ENCODE peak calls at places on chromosome 20, in seven cellular contexts. Z is astrocyte of the spinal cord, E is spleen, J is IMR-90, W is breast epithelium, S is bronchial epithelial cell, B is WTC11. M is an unnamed sample.

GRCh38 chr20:58225490-58226200 is 2.8 kb downstream of the ANKRD60 start:
- DNase-seq in Z (no peak), J (no peak), E (no peak), S (no peak), W (no peak), B (no peak), M (no peak)

GRCh38 chr20:20051767-20052073 is 546 bp downstream of the CRNKL1 start:
- DNase-seq in W (no peak), Z (no peak), J (no peak), S (no peak), E (no peak), B (no peak), M (no peak)

GRCh38 chr20:62623488-62624324 is 18.6 kb upstream of the SLCO4A1 start:
- DNase-seq in B (peak; percentile 90), S (peak; percentile 84), Z (peak; percentile 72), J (peak; percentile 68), E (peak; percentile 99), W (peak; percentile 96), M (peak; percentile 23)

GRCh38 chr20:51562334-51563140 is 20.0 kb upstream of the NFATC2 start:
- DNase-seq in E (peak; percentile 77), B (peak; percentile 63), Z (peak; percentile 97), W (peak; percentile 84), S (peak; percentile 71), J (peak; percentile 95), M (peak; percentile 57)

GRCh38 chr20:58706975-58707681 is 14.5 kb downstream of the NPEPL1 start:
- DNase-seq in W (peak; percentile 13), B (peak; percentile 8), E (peak; percentile 64), Z (no peak), S (no peak), J (no peak), M (no peak)

GRCh38 chr20:46229478-46229877 is 78.8 kb downstream of the CDH22 start:
- DNase-seq in E (no peak), W (no peak), B (no peak), S (no peak), J (no peak), Z (no peak), M (no peak)

GRCh38 chr20:4519530-4519929 is 202.2 kb upstream of the PRND start:
- DNase-seq in W (no peak), B (peak; percentile 79), E (no peak), Z (no peak), S (peak; percentile 46), J (no peak), M (no peak)

GRCh38 chr20:64021124-64021975 is 14.6 kb upstream of the C20orf204 start:
- DNase-seq in W (no peak), Z (no peak), B (no peak), S (no peak), E (no peak), J (no peak), M (no peak)

GRCh38 chr20:12219798-12220197 is 302.1 kb downstream of the BTBD3 start:
- DNase-seq in S (no peak), J (no peak), Z (no peak), W (no peak), E (no peak), B (no peak), M (no peak)

GRCh38 chr20:43388267-43389081 is 69.2 kb upstream of the SRSF6 start:
- DNase-seq in E (no peak), W (peak; percentile 17), S (peak; percentile 5), J (peak; percentile 44), Z (no peak), B (no peak), M (no peak)

GRCh38 chr20:19427913-19428800 is 215.7 kb downstream of the SLC24A3 start:
- DNase-seq in W (no peak), E (no peak), Z (no peak), J (no peak), S (no peak), B (no peak), M (no peak)

GRCh38 chr20:62739581-62740285 is 31.1 kb downstream of the NTSR1 start:
- DNase-seq in W (no peak), Z (no peak), B (peak; percentile 13), E (peak; percentile 89), J (no peak), S (no peak), M (no peak)

GRCh38 chr20:58513580-58514285 is 1.5 kb downstream of the APCDD1L start:
- DNase-seq in J (no peak), E (no peak), Z (no peak), W (no peak), B (no peak), S (no peak), M (no peak)

GRCh38 chr20:37517371-37517748 is 3.7 kb upstream of the NNAT start:
- DNase-seq in E (no peak), S (no peak), Z (no peak), J (no peak), W (no peak), B (no peak), M (no peak)

GRCh38 chr20:63924241-63924640 is 29.3 kb downstream of the DNAJC5 start:
- DNase-seq in B (no peak), J (no peak), S (no peak), E (no peak), Z (no peak), W (no peak), M (no peak)

GRCh38 chr20:7113577-7114466 is 346.3 kb downstream of the BMP2 start:
- DNase-seq in W (no peak), E (no peak), Z (peak; percentile 57), J (peak; percentile 1), S (peak; percentile 51), B (peak; percentile 75), M (peak; percentile 57)

GRCh38 chr20:11777861-11778570 is 139.7 kb upstream of the BTBD3 start:
- DNase-seq in S (no peak), Z (peak; percentile 32), W (no peak), J (peak; percentile 40), E (no peak), B (no peak), M (no peak)

GRCh38 chr20:58140787-58141396 is 87.6 kb downstream of the ANKRD60 start:
- DNase-seq in B (no peak), E (no peak), S (no peak), W (peak; percentile 7), J (no peak), Z (no peak), M (no peak)

GRCh38 chr20:58389324-58389967 is 417 bp downstream of the VAPB start:
- DNase-seq in W (no peak), Z (peak; percentile 24), J (peak; percentile 32), E (no peak), B (peak; percentile 50), S (no peak), M (no peak)

GRCh38 chr20:8523684-8524083 is 391.6 kb downstream of the PLCB1 start:
- DNase-seq in B (peak; percentile 14), Z (no peak), S (no peak), J (peak; percentile 8), W (no peak), E (no peak), M (no peak)

GRCh38 chr20:31643522-31643921 is 5.8 kb downstream of the COX4I2 start:
- DNase-seq in E (no peak), W (no peak), B (no peak), S (no peak), Z (no peak), J (no peak), M (no peak)

GRCh38 chr20:2815242-2815900 is 584 bp downstream of the C20orf141 start:
- DNase-seq in S (no peak), W (peak; percentile 6), B (no peak), Z (no peak), E (no peak), J (no peak), M (no peak)

GRCh38 chr20:2817341-2817726 is 1.2 kb downstream of the TMEM239 start:
- DNase-seq in Z (no peak), B (no peak), E (no peak), S (no peak), J (no peak), W (no peak), M (no peak)

GRCh38 chr20:2816030-2816582 is at the start of gene TMEM239:
- DNase-seq in E (no peak), Z (no peak), J (no peak), S (no peak), W (no peak), B (no peak), M (no peak)

GRCh38 chr20:2817891-2818595 is 1.9 kb downstream of the TMEM239 start:
- DNase-seq in E (no peak), S (no peak), B (no peak), J (no peak), Z (no peak), W (no peak), M (no peak)

GRCh38 chr20:2816583-2817340 is 598 bp downstream of the TMEM239 start:
- DNase-seq in E (no peak), W (no peak), J (peak; percentile 9), Z (no peak), S (no peak), B (peak; percentile 56), M (no peak)
- TF ChIP-seq CTCF in E (no peak), W (no peak), J (no peak), Z (no peak), S (no peak), B (peak; percentile 31), M (no peak)

DNA sequence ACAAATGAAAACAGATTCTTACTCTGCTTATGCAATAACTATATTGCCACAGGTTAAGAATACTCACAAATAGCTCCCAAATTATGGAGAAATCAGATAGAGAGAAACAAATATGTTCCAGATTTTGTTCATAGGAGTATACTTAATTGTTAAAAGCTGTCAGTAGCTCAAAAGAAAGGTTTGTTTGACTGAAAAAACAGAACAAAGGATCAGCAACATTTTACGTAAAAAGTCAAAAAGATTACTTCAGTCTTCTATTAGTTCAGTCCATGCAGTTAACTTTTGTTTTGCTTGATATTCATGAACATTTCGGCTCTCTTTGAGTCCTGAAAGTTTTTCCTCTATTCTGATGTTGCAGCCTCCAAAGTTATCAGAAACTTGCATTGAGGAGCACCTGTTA is 13.4 kb upstream of the NANP start:
- DNase-seq in S (no peak), B (no peak), Z (peak; percentile 3), W (no peak), E (no peak), J (no peak), M (no peak)
- TF ChIP-seq CTCF in S (no peak), B (no peak), Z (no peak), W (no peak), E (no peak), J (no peak), M (no peak)

DNA sequence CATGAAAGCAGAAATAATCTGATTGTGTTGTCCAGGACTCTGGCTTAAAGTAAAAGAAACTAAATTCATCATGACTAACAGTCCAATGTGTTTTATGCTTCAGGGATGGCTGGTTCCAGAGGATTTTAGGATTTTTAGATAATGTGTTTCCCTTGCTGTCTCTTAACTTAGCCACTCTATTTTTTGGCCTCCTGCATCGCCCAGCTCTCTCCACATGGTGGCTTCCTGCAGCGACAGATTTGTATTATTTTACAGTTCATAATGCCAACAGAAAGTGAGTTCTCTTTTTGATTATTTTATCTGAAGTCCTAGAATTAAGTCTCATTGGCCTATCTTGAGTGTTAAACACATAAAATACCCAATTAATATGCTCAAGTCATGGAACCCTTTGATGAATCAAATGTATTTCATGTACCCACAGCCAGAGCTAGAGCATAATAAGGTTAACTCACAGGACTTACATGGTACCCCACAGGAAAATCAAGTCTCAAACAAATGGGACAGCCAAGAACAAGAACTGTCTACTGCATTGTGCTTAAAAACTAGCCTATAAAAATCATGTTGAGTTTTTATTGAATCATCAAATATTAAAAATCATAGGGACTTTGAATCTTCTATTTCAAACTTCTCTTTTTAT is 582.5 kb downstream of the DOK5 start:
- DNase-seq in E (no peak), W (no peak), B (no peak), J (no peak), Z (no peak), S (peak; percentile 15), M (no peak)
- TF ChIP-seq CTCF in E (no peak), W (no peak), B (no peak), J (no peak), Z (peak; percentile 40), S (peak; percentile 39), M (peak; percentile 61)

GRCh38 chr20:34083137-34083536 is 28.9 kb downstream of the EIF2S2 start:
- DNase-seq in J (peak; percentile 86), B (no peak), W (peak; percentile 74), S (peak; percentile 92), E (no peak), Z (peak; percentile 89), M (no peak)
- TF ChIP-seq CTCF in J (peak; percentile 10), B (no peak), W (no peak), S (peak; percentile 10), E (no peak), Z (peak; percentile 18), M (no peak)